ENCODE peak calls at places on chromosome 11, in seven cellular contexts. One of them, this sample, is unnamed.

GRCh38 chr11:100687032-100687629 is at the start of gene ARHGAP42:
- DNase-seq in lung: peak; percentile 63
- DNase-seq in fibroblast of lung: peak; percentile 66
- DNase-seq in gastrocnemius medialis: peak; percentile 50
- DNase-seq in tibial artery: peak; percentile 67
- DNase-seq in brain microvascular endothelial cell: peak; percentile 46
- DNase-seq in HCT116: no peak
- DNase-seq in this sample: peak; percentile 93

GRCh38 chr11:13205446-13205845 is 72.1 kb upstream of the BMAL1 start:
- DNase-seq in lung: no peak
- DNase-seq in fibroblast of lung: no peak
- DNase-seq in gastrocnemius medialis: no peak
- DNase-seq in tibial artery: no peak
- DNase-seq in brain microvascular endothelial cell: no peak
- DNase-seq in HCT116: no peak
- DNase-seq in this sample: no peak

GRCh38 chr11:27456140-27456801 is 16.3 kb downstream of the LGR4 start:
- DNase-seq in lung: no peak
- DNase-seq in fibroblast of lung: peak; percentile 71
- DNase-seq in gastrocnemius medialis: no peak
- DNase-seq in tibial artery: no peak
- DNase-seq in brain microvascular endothelial cell: no peak
- DNase-seq in HCT116: no peak
- DNase-seq in this sample: no peak

GRCh38 chr11:76157891-76158290 is 48.4 kb downstream of the WNT11 start:
- DNase-seq in lung: no peak
- DNase-seq in fibroblast of lung: no peak
- DNase-seq in gastrocnemius medialis: no peak
- DNase-seq in tibial artery: no peak
- DNase-seq in brain microvascular endothelial cell: no peak
- DNase-seq in HCT116: no peak
- DNase-seq in this sample: no peak

GRCh38 chr11:93271596-93271995 is 58.9 kb upstream of the DEUP1 start:
- DNase-seq in lung: no peak
- DNase-seq in fibroblast of lung: no peak
- DNase-seq in gastrocnemius medialis: no peak
- DNase-seq in tibial artery: no peak
- DNase-seq in brain microvascular endothelial cell: no peak
- DNase-seq in HCT116: no peak
- DNase-seq in this sample: no peak

GRCh38 chr11:33500865-33501479 is 199.7 kb downstream of the C11orf91 start:
- DNase-seq in lung: no peak
- DNase-seq in fibroblast of lung: peak; percentile 50
- DNase-seq in gastrocnemius medialis: no peak
- DNase-seq in tibial artery: no peak
- DNase-seq in brain microvascular endothelial cell: peak; percentile 48
- DNase-seq in HCT116: no peak
- DNase-seq in this sample: peak; percentile 7

GRCh38 chr11:77067776-77068460 is 1.1 kb downstream of the CAPN5 start:
- DNase-seq in lung: no peak
- DNase-seq in fibroblast of lung: no peak
- DNase-seq in gastrocnemius medialis: no peak
- DNase-seq in tibial artery: no peak
- DNase-seq in brain microvascular endothelial cell: no peak
- DNase-seq in HCT116: no peak
- DNase-seq in this sample: peak; percentile 44

GRCh38 chr11:33899383-33900037 is 7.6 kb upstream of the LMO2 start:
- DNase-seq in lung: peak; percentile 67
- DNase-seq in fibroblast of lung: peak; percentile 86
- DNase-seq in gastrocnemius medialis: peak; percentile 74
- DNase-seq in tibial artery: peak; percentile 90
- DNase-seq in brain microvascular endothelial cell: peak; percentile 74
- DNase-seq in HCT116: peak; percentile 43
- DNase-seq in this sample: no peak

GRCh38 chr11:112212290-112212689 is 13.9 kb upstream of the PTS start:
- DNase-seq in lung: no peak
- DNase-seq in fibroblast of lung: no peak
- DNase-seq in gastrocnemius medialis: no peak
- DNase-seq in tibial artery: no peak
- DNase-seq in brain microvascular endothelial cell: no peak
- DNase-seq in HCT116: no peak
- DNase-seq in this sample: no peak

GRCh38 chr11:112212710-112213109 is 13.5 kb upstream of the PTS start:
- DNase-seq in lung: no peak
- DNase-seq in fibroblast of lung: no peak
- DNase-seq in gastrocnemius medialis: no peak
- DNase-seq in tibial artery: no peak
- DNase-seq in brain microvascular endothelial cell: no peak
- DNase-seq in HCT116: no peak
- DNase-seq in this sample: no peak

GRCh38 chr11:112216591-112217105 is 9.6 kb upstream of the PTS start:
- DNase-seq in lung: no peak
- DNase-seq in fibroblast of lung: peak; percentile 30
- DNase-seq in gastrocnemius medialis: no peak
- DNase-seq in tibial artery: no peak
- DNase-seq in brain microvascular endothelial cell: no peak
- DNase-seq in HCT116: no peak
- DNase-seq in this sample: no peak

GRCh38 chr11:112213753-112214152 is 12.5 kb upstream of the PTS start:
- DNase-seq in lung: no peak
- DNase-seq in fibroblast of lung: peak; percentile 47
- DNase-seq in gastrocnemius medialis: no peak
- DNase-seq in tibial artery: no peak
- DNase-seq in brain microvascular endothelial cell: peak; percentile 23
- DNase-seq in HCT116: no peak
- DNase-seq in this sample: no peak

GRCh38 chr11:112215621-112216020 is 10.6 kb upstream of the PTS start:
- DNase-seq in lung: no peak
- DNase-seq in fibroblast of lung: no peak
- DNase-seq in gastrocnemius medialis: no peak
- DNase-seq in tibial artery: no peak
- DNase-seq in brain microvascular endothelial cell: no peak
- DNase-seq in HCT116: no peak
- DNase-seq in this sample: no peak
- H3K27me3 ChIP-seq in lung: no peaks in the 10 kb centered on the region
- H3K27me3 ChIP-seq in fibroblast of lung: no peaks in the 10 kb centered on the region
- H3K27me3 ChIP-seq in gastrocnemius medialis: no peaks in the 10 kb centered on the region
- H3K27me3 ChIP-seq in tibial artery: no peaks in the 10 kb centered on the region
- H3K27me3 ChIP-seq in brain microvascular endothelial cell: no peaks in the 10 kb centered on the region
- H3K27me3 ChIP-seq in HCT116: no peaks in the 10 kb centered on the region
- H3K27me3 ChIP-seq in this sample: no peaks in the 10 kb centered on the region

GRCh38 chr11:61598383-61598782 is 17.5 kb upstream of the SYT7 start:
- DNase-seq in lung: no peak
- DNase-seq in fibroblast of lung: peak; percentile 20
- DNase-seq in gastrocnemius medialis: no peak
- DNase-seq in tibial artery: no peak
- DNase-seq in brain microvascular endothelial cell: no peak
- DNase-seq in HCT116: no peak
- DNase-seq in this sample: no peak

GRCh38 chr11:61601512-61601911 is 20.6 kb upstream of the SYT7 start:
- DNase-seq in lung: no peak
- DNase-seq in fibroblast of lung: no peak
- DNase-seq in gastrocnemius medialis: no peak
- DNase-seq in tibial artery: no peak
- DNase-seq in brain microvascular endothelial cell: no peak
- DNase-seq in HCT116: no peak
- DNase-seq in this sample: no peak

GRCh38 chr11:61598886-61599868 is 18.3 kb upstream of the SYT7 start:
- DNase-seq in lung: no peak
- DNase-seq in fibroblast of lung: peak; percentile 91
- DNase-seq in gastrocnemius medialis: no peak
- DNase-seq in tibial artery: no peak
- DNase-seq in brain microvascular endothelial cell: peak; percentile 29
- DNase-seq in HCT116: no peak
- DNase-seq in this sample: peak; percentile 91

GRCh38 chr11:61602775-61603569 is 22.1 kb upstream of the SYT7 start:
- DNase-seq in lung: peak; percentile 65
- DNase-seq in fibroblast of lung: peak; percentile 97
- DNase-seq in gastrocnemius medialis: peak; percentile 69
- DNase-seq in tibial artery: peak; percentile 79
- DNase-seq in brain microvascular endothelial cell: peak; percentile 66
- DNase-seq in HCT116: peak; percentile 68
- DNase-seq in this sample: peak; percentile 52

GRCh38 chr11:61599968-61600710 is 19.3 kb upstream of the SYT7 start:
- DNase-seq in lung: no peak
- DNase-seq in fibroblast of lung: no peak
- DNase-seq in gastrocnemius medialis: no peak
- DNase-seq in tibial artery: no peak
- DNase-seq in brain microvascular endothelial cell: no peak
- DNase-seq in HCT116: no peak
- DNase-seq in this sample: peak; percentile 76
- H3K4me3 ChIP-seq in lung: no peak overlapping the region
- H3K4me3 ChIP-seq in fibroblast of lung: no peak overlapping the region
- H3K4me3 ChIP-seq in gastrocnemius medialis: no peak overlapping the region
- H3K4me3 ChIP-seq in tibial artery: no peak overlapping the region
- H3K4me3 ChIP-seq in brain microvascular endothelial cell: no peak overlapping the region
- H3K4me3 ChIP-seq in HCT116: no peak overlapping the region
- H3K4me3 ChIP-seq in this sample: no peak overlapping the region

GRCh38 chr11:66386171-66387069 is 14.9 kb upstream of the SLC29A2 start:
- DNase-seq in lung: peak; percentile 82
- DNase-seq in fibroblast of lung: peak; percentile 64
- DNase-seq in gastrocnemius medialis: peak; percentile 71
- DNase-seq in tibial artery: peak; percentile 88
- DNase-seq in brain microvascular endothelial cell: peak; percentile 89
- DNase-seq in HCT116: peak; percentile 84
- DNase-seq in this sample: peak; percentile 72
- H3K36me3 ChIP-seq in lung: no peaks in the 10 kb centered on the region
- H3K36me3 ChIP-seq in fibroblast of lung: no peaks in the 10 kb centered on the region
- H3K36me3 ChIP-seq in gastrocnemius medialis: no peaks in the 10 kb centered on the region
- H3K36me3 ChIP-seq in tibial artery: no peaks in the 10 kb centered on the region
- H3K36me3 ChIP-seq in brain microvascular endothelial cell: no peaks in the 10 kb centered on the region
- H3K36me3 ChIP-seq in HCT116: no peaks in the 10 kb centered on the region
- H3K36me3 ChIP-seq in this sample: no peaks in the 10 kb centered on the region

GRCh38 chr11:134413334-134414035 is 1.4 kb upstream of the B3GAT1 start:
- DNase-seq in lung: no peak
- DNase-seq in fibroblast of lung: no peak
- DNase-seq in gastrocnemius medialis: no peak
- DNase-seq in tibial artery: no peak
- DNase-seq in brain microvascular endothelial cell: no peak
- DNase-seq in HCT116: no peak
- DNase-seq in this sample: peak; percentile 79

GRCh38 chr11:134409552-134410429 is 2.3 kb downstream of the B3GAT1 start:
- DNase-seq in lung: no peak
- DNase-seq in fibroblast of lung: no peak
- DNase-seq in gastrocnemius medialis: no peak
- DNase-seq in tibial artery: no peak
- DNase-seq in brain microvascular endothelial cell: no peak
- DNase-seq in HCT116: no peak
- DNase-seq in this sample: peak; percentile 46

GRCh38 chr11:134412508-134413333 is 679 bp upstream of the B3GAT1 start:
- DNase-seq in lung: no peak
- DNase-seq in fibroblast of lung: no peak
- DNase-seq in gastrocnemius medialis: no peak
- DNase-seq in tibial artery: no peak
- DNase-seq in brain microvascular endothelial cell: no peak
- DNase-seq in HCT116: no peak
- DNase-seq in this sample: peak; percentile 91

GRCh38 chr11:134411887-134412507 is at the start of gene B3GAT1:
- DNase-seq in lung: no peak
- DNase-seq in fibroblast of lung: no peak
- DNase-seq in gastrocnemius medialis: no peak
- DNase-seq in tibial artery: no peak
- DNase-seq in brain microvascular endothelial cell: no peak
- DNase-seq in HCT116: no peak
- DNase-seq in this sample: peak; percentile 94

DNA sequence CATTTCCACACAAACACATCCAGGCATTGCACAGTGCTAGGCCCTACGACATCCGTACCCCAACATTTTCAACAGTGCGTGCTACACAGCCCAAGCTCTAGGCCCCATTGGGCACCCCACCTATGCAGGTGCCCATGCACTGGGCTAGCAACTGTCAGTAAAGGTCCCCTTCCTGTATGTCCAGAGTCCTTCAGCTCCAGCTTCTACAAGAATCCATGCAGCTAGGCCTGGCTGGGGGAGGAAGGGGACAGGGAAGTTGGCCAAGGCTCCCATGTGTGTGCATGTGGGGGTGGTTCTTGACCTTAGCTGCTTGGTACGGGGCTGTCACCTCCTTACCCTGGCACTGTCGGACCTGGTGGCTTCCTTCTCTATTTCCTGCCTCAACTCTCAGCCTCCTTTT is 1.3 kb downstream of the B3GAT1 start:
- DNase-seq in lung: no peak
- DNase-seq in fibroblast of lung: no peak
- DNase-seq in gastrocnemius medialis: no peak
- DNase-seq in tibial artery: no peak
- DNase-seq in brain microvascular endothelial cell: no peak
- DNase-seq in HCT116: no peak
- DNase-seq in this sample: no peak
- H3K27me3 ChIP-seq in lung: peaks cover 1% of the 10 kb centered on the region
- H3K27me3 ChIP-seq in fibroblast of lung: peaks cover 3% of the 10 kb centered on the region
- H3K27me3 ChIP-seq in gastrocnemius medialis: peaks cover 58% of the 10 kb centered on the region
- H3K27me3 ChIP-seq in tibial artery: peaks cover 88% of the 10 kb centered on the region
- H3K27me3 ChIP-seq in brain microvascular endothelial cell: peaks cover 35% of the 10 kb centered on the region
- H3K27me3 ChIP-seq in HCT116: peaks cover 30% of the 10 kb centered on the region
- H3K27me3 ChIP-seq in this sample: peaks cover 23% of the 10 kb centered on the region

GRCh38 chr11:96339704-96340554 is 3.1 kb downstream of the MAML2 start:
- DNase-seq in lung: no peak
- DNase-seq in fibroblast of lung: peak; percentile 72
- DNase-seq in gastrocnemius medialis: no peak
- DNase-seq in tibial artery: no peak
- DNase-seq in brain microvascular endothelial cell: no peak
- DNase-seq in HCT116: no peak
- DNase-seq in this sample: no peak
- H3K4me3 ChIP-seq in lung: peak overlapping the region; percentile 11
- H3K4me3 ChIP-seq in fibroblast of lung: peak overlapping the region; percentile 86
- H3K4me3 ChIP-seq in gastrocnemius medialis: peak overlapping the region; percentile 30
- H3K4me3 ChIP-seq in tibial artery: peak overlapping the region; percentile 73
- H3K4me3 ChIP-seq in brain microvascular endothelial cell: peak overlapping the region; percentile 85
- H3K4me3 ChIP-seq in HCT116: no peak overlapping the region
- H3K4me3 ChIP-seq in this sample: no peak overlapping the region

DNA sequence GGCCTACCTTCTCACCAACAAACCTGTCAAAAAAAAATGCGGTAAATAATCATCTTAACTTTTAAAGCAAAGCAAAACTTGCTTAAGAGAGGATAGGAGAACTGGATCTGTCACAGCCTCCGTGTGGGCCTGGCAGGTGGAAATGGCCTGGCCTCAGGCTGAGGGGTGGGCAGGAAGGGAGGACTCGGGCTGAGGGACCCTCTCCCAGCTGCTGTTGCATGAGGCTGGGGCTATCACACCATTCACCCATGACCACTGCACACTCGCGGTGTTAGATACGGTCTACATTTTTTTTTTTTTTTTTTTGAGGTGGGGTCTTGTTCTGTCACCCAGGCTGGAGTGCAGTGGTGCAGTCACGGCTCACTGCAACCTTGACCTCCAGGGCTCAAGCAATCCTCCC is 24.5 kb downstream of the ARHGAP1 start:
- DNase-seq in lung: no peak
- DNase-seq in fibroblast of lung: no peak
- DNase-seq in gastrocnemius medialis: no peak
- DNase-seq in tibial artery: no peak
- DNase-seq in brain microvascular endothelial cell: no peak
- DNase-seq in HCT116: no peak
- DNase-seq in this sample: no peak
- H3K36me3 ChIP-seq in lung: peaks cover 65% of the 10 kb centered on the region
- H3K36me3 ChIP-seq in fibroblast of lung: peaks cover 27% of the 10 kb centered on the region
- H3K36me3 ChIP-seq in gastrocnemius medialis: peaks cover 57% of the 10 kb centered on the region
- H3K36me3 ChIP-seq in tibial artery: peaks cover 56% of the 10 kb centered on the region
- H3K36me3 ChIP-seq in brain microvascular endothelial cell: peaks cover 64% of the 10 kb centered on the region
- H3K36me3 ChIP-seq in HCT116: peaks cover 5% of the 10 kb centered on the region
- H3K36me3 ChIP-seq in this sample: peaks cover 13% of the 10 kb centered on the region

This sample was measured in H7.